ENCODE peak calls at places on chromosomes 1 and 21, in five cellular contexts. J is NCI-H460, S is left colon, Z is adrenal gland, F is NT2/D1. X is an unnamed sample.

GRCh38 chr21:41360072-41360821 is 1.6 kb upstream of the MX2 start:
- DNase-seq in J (no peak), F (no peak), S (peak), Z (peak), X (no peak)

GRCh38 chr21:45905196-45905595 is 76.4 kb upstream of the COL6A1 start:
- DNase-seq in J (no peak), S (no peak), Z (no peak), F (no peak), X (no peak)

GRCh38 chr1:118304722-118305344 is 119.8 kb upstream of the SPAG17 start:
- DNase-seq in Z (no peak), S (no peak), J (no peak), F (no peak), X (no peak)

GRCh38 chr1:168879906-168880734 is 151.1 kb upstream of the DPT start:
- DNase-seq in F (no peak), S (peak), J (no peak), Z (no peak), X (no peak)

GRCh38 chr1:180981596-180982387 is 40.9 kb downstream of the STX6 start:
- DNase-seq in S (no peak), Z (no peak), J (no peak), F (peak), X (no peak)

GRCh38 chr1:111737216-111738132 is 1.7 kb downstream of the INKA2 start:
- DNase-seq in F (no peak), Z (no peak), J (no peak), S (no peak), X (no peak)

GRCh38 chr1:12405325-12406217 is 175.7 kb downstream of the VPS13D start:
- DNase-seq in J (no peak), S (peak), Z (peak), F (no peak), X (no peak)

GRCh38 chr1:55244476-55245109 is 29.4 kb upstream of the USP24 start:
- DNase-seq in S (no peak), F (no peak), Z (no peak), J (no peak), X (no peak)

GRCh38 chr1:199287632-199288031 is 648.8 kb downstream of the PTPRC start:
- DNase-seq in F (no peak), S (no peak), J (no peak), Z (no peak), X (no peak)

GRCh38 chr1:109926662-109927300 is 16.1 kb downstream of the CSF1 start:
- DNase-seq in J (no peak), Z (no peak), F (no peak), S (no peak), X (no peak)

GRCh38 chr1:32393136-32393535 is 1.1 kb downstream of the BSDC1 start:
- DNase-seq in S (no peak), Z (peak), J (no peak), F (no peak), X (no peak)

GRCh38 chr1:2451744-2452582 is 24.1 kb upstream of the PLCH2 start:
- DNase-seq in Z (no peak), S (no peak), J (peak), F (no peak), X (peak)

GRCh38 chr1:8201331-8201861 is 116.5 kb upstream of the SLC45A1 start:
- DNase-seq in J (peak), Z (no peak), S (no peak), F (no peak), X (no peak)

GRCh38 chr1:111598534-111598933 is 21.1 kb upstream of the RAP1A start:
- DNase-seq in Z (no peak), F (no peak), J (no peak), S (no peak), X (no peak)

GRCh38 chr1:3695326-3696217 is 43.3 kb downstream of the TP73 start:
- DNase-seq in F (peak), Z (peak), J (peak), S (no peak), X (no peak)

GRCh38 chr21:33859373-33860102 is 56.1 kb downstream of the ATP5PO start:
- DNase-seq in F (no peak), Z (no peak), S (no peak), J (no peak), X (no peak)

GRCh38 chr1:204357551-204357950 is 2.2 kb downstream of the PLEKHA6 start:
- DNase-seq in S (no peak), J (no peak), Z (no peak), F (no peak), X (no peak)

GRCh38 chr1:181137217-181137743 is 48.8 kb downstream of the IER5 start:
- DNase-seq in S (no peak), Z (no peak), F (no peak), J (no peak), X (no peak)

GRCh38 chr21:44424608-44425306 is 30.6 kb upstream of the LRRC3 start:
- DNase-seq in F (no peak), J (no peak), S (peak), Z (peak), X (no peak)

GRCh38 chr1:237913345-237913744 is 22.6 kb upstream of the ZP4 start:
- DNase-seq in F (no peak), J (no peak), Z (no peak), S (no peak), X (no peak)

GRCh38 chr1:186078245-186078644 is 296.8 kb downstream of the TPR start:
- DNase-seq in S (no peak), J (no peak), Z (no peak), F (no peak), X (no peak)

GRCh38 chr1:85607126-85607912 is 26.8 kb downstream of the CCN1 start:
- DNase-seq in J (peak), Z (peak), F (peak), S (no peak), X (peak)

GRCh38 chr1:200856716-200857352 is 15.9 kb upstream of the GPR25 start:
- DNase-seq in S (no peak), J (no peak), Z (no peak), F (no peak), X (no peak)

GRCh38 chr1:234001817-234002216 is 97.3 kb downstream of the SLC35F3 start:
- DNase-seq in F (no peak), J (no peak), Z (no peak), S (no peak), X (no peak)

GRCh38 chr1:66350001-66350547 is 183.9 kb upstream of the SGIP1 start:
- DNase-seq in S (peak), Z (peak), J (no peak), F (no peak), X (no peak)

GRCh38 chr1:148263906-148264255 is 111.8 kb upstream of the NBPF11 start:
- DNase-seq in Z (no peak), J (no peak), S (no peak), F (no peak), X (no peak)

GRCh38 chr1:211912064-211912463 is 81.5 kb upstream of the LPGAT1 start:
- DNase-seq in J (no peak), Z (no peak), S (no peak), F (no peak), X (no peak)

GRCh38 chr21:27693376-27693775 is 726.5 kb upstream of the ADAMTS5 start:
- DNase-seq in Z (no peak), S (no peak), F (no peak), J (no peak), X (no peak)

GRCh38 chr21:45987121-45987711 is 5.6 kb downstream of the COL6A1 start:
- DNase-seq in J (no peak), S (no peak), Z (no peak), F (no peak), X (no peak)

GRCh38 chr1:156801409-156802121 is 15.1 kb downstream of the SH2D2A start:
- DNase-seq in F (no peak), J (no peak), Z (no peak), S (no peak), X (no peak)

GRCh38 chr1:184039126-184039525 is 1.6 kb upstream of the COLGALT2 start:
- DNase-seq in F (no peak), Z (no peak), S (no peak), J (no peak), X (no peak)

GRCh38 chr1:171610385-171610784 is 11.7 kb upstream of the MYOCOS start:
- DNase-seq in Z (no peak), F (no peak), J (no peak), S (no peak), X (no peak)